ENCODE peak calls at places on chromosome 5, in four cellular contexts. Q, H, G and M are unnamed samples.

GRCh38 chr5:166772770-166773169 is 1518.7 kb upstream of the WWC1 start:
- ATAC-seq in Q (no peak), H (no peak), G (no peak), M (peak; percentile 68)

GRCh38 chr5:101364469-101364868 is 461.4 kb upstream of the ST8SIA4 start:
- ATAC-seq in Q (no peak), H (no peak), G (no peak), M (peak; percentile 28)

GRCh38 chr5:8229551-8229950 is 360.6 kb downstream of the MTRR start:
- ATAC-seq in Q (no peak), H (no peak), G (no peak), M (no peak)

GRCh38 chr5:87499478-87500410 is 87.0 kb upstream of the CCNH start:
- ATAC-seq in Q (no peak), H (no peak), G (no peak), M (no peak)

GRCh38 chr5:67026278-67026677 is 170.3 kb downstream of the CD180 start:
- ATAC-seq in Q (no peak), H (no peak), G (no peak), M (no peak)

GRCh38 chr5:68458416-68458815 is 242.9 kb downstream of the PIK3R1 start:
- ATAC-seq in Q (peak; percentile 36), H (peak; percentile 62), G (no peak), M (no peak)

GRCh38 chr5:88976914-88977313 is 93.9 kb upstream of the MEF2C start:
- ATAC-seq in Q (no peak), H (no peak), G (no peak), M (no peak)

GRCh38 chr5:31768046-31768445 is 129.1 kb downstream of the PDZD2 start:
- ATAC-seq in Q (no peak), H (no peak), G (no peak), M (peak; percentile 54)

GRCh38 chr5:10319202-10319851 is 11.6 kb upstream of the CMBL start:
- ATAC-seq in Q (no peak), H (no peak), G (peak; percentile 88), M (peak; percentile 39)

GRCh38 chr5:169354263-169354662 is 53.3 kb upstream of the SLIT3 start:
- ATAC-seq in Q (no peak), H (no peak), G (no peak), M (no peak)

GRCh38 chr5:6473284-6473683 is 24.6 kb downstream of the UBE2QL1 start:
- ATAC-seq in Q (no peak), H (no peak), G (no peak), M (no peak)

GRCh38 chr5:68295772-68296171 is 80.2 kb downstream of the PIK3R1 start:
- ATAC-seq in Q (no peak), H (no peak), G (no peak), M (no peak)

GRCh38 chr5:149147673-149148072 is 6.4 kb downstream of the ABLIM3 start:
- ATAC-seq in Q (no peak), H (no peak), G (no peak), M (no peak)

GRCh38 chr5:40605295-40605958 is 74.3 kb upstream of the PTGER4 start:
- ATAC-seq in Q (peak; percentile 63), H (peak; percentile 49), G (no peak), M (no peak)

GRCh38 chr5:131957721-131958483 is 12.4 kb upstream of the MEIKIN start:
- ATAC-seq in Q (no peak), H (no peak), G (no peak), M (no peak)

GRCh38 chr5:65018763-65019162 is 250.0 kb downstream of the CWC27 start:
- ATAC-seq in Q (no peak), H (no peak), G (no peak), M (no peak)

GRCh38 chr5:53123702-53124101 is 14.1 kb upstream of the MOCS2 start:
- ATAC-seq in Q (no peak), H (no peak), G (no peak), M (no peak)

GRCh38 chr5:81268797-81269196 is 32.6 kb upstream of the ZCCHC9 start:
- ATAC-seq in Q (no peak), H (no peak), G (no peak), M (no peak)

GRCh38 chr5:35339616-35340100 is 109.4 kb upstream of the PRLR start:
- ATAC-seq in Q (no peak), H (no peak), G (no peak), M (no peak)

GRCh38 chr5:151483176-151483575 is 35.8 kb downstream of the SLC36A1 start:
- ATAC-seq in Q (peak; percentile 81), H (no peak), G (no peak), M (peak; percentile 77)

GRCh38 chr5:147170603-147171002 is 64.2 kb upstream of the STK32A start:
- ATAC-seq in Q (no peak), H (no peak), G (no peak), M (no peak)

GRCh38 chr5:77280036-77280435 is 69.6 kb downstream of the PDE8B start:
- ATAC-seq in Q (no peak), H (no peak), G (no peak), M (no peak)

GRCh38 chr5:149211566-149211965 is 60.1 kb upstream of the AFAP1L1 start:
- ATAC-seq in Q (no peak), H (no peak), G (no peak), M (no peak)

GRCh38 chr5:171308453-171309275 is at the start of gene TLX3:
- ATAC-seq in Q (no peak), H (no peak), G (no peak), M (no peak)

GRCh38 chr5:72956324-72957140 is 691 bp downstream of the FCHO2 start:
- ATAC-seq in Q (peak; percentile 30), H (peak; percentile 39), G (peak; percentile 53), M (peak; percentile 54)

GRCh38 chr5:168443950-168444700 is 42.1 kb upstream of the RARS1 start:
- ATAC-seq in Q (no peak), H (no peak), G (no peak), M (no peak)

GRCh38 chr5:54761213-54761701 is 224.1 kb downstream of the ESM1 start:
- ATAC-seq in Q (no peak), H (no peak), G (no peak), M (peak; percentile 88)

GRCh38 chr5:40606077-40606765 is 73.5 kb upstream of the PTGER4 start:
- ATAC-seq in Q (no peak), H (no peak), G (no peak), M (no peak)

GRCh38 chr5:102850503-102850902 is 95.4 kb downstream of the PAM start:
- ATAC-seq in Q (no peak), H (no peak), G (no peak), M (no peak)

GRCh38 chr5:14149672-14150053 is 6.5 kb downstream of the TRIO start:
- ATAC-seq in Q (no peak), H (no peak), G (no peak), M (no peak)
- H3K4me1 ChIP-seq in Q (no peaks in the 10 kb centered on the region), H (peaks cover 5% of the 10 kb centered on the region), G (peaks cover 5% of the 10 kb centered on the region), M (peaks cover 13% of the 10 kb centered on the region)

DNA sequence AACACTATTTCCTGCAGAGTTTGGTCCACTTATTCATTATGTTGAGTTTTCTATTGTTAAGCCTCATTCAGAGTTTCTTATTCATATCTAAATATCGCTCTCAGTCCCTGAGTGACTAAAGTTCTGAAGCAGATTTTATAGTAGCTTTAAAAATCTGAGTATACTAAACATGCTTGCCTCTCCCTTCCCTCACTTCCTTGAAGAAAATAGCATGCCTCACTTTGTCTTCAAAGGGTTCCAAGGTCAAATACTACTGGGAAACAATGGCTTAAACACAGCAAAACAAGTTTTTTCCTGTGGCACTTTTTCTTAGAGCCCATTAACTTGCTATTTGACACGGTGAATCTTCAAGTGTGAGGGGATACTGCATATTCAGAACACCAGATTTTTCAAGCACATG is 41.1 kb upstream of the DAB2 start:
- ATAC-seq in Q (no peak), H (no peak), G (no peak), M (no peak)
- H3K4me1 ChIP-seq in Q (peaks cover 5% of the 10 kb centered on the region), H (no peaks in the 10 kb centered on the region), G (no peaks in the 10 kb centered on the region), M (no peaks in the 10 kb centered on the region)

GRCh38 chr5:172455087-172455381 is 709 bp upstream of the SH3PXD2B start:
- ATAC-seq in Q (no peak), H (no peak), G (no peak), M (no peak)

GRCh38 chr5:172454355-172455086 is at the start of gene SH3PXD2B:
- ATAC-seq in Q (peak; percentile 73), H (peak; percentile 82), G (peak; percentile 82), M (peak; percentile 63)

GRCh38 chr5:172453986-172454354 is 355 bp downstream of the SH3PXD2B start:
- ATAC-seq in Q (no peak), H (peak; percentile 26), G (no peak), M (peak; percentile 30)

GRCh38 chr5:172456076-172456800 is 1.9 kb upstream of the SH3PXD2B start:
- ATAC-seq in Q (no peak), H (no peak), G (no peak), M (no peak)

DNA sequence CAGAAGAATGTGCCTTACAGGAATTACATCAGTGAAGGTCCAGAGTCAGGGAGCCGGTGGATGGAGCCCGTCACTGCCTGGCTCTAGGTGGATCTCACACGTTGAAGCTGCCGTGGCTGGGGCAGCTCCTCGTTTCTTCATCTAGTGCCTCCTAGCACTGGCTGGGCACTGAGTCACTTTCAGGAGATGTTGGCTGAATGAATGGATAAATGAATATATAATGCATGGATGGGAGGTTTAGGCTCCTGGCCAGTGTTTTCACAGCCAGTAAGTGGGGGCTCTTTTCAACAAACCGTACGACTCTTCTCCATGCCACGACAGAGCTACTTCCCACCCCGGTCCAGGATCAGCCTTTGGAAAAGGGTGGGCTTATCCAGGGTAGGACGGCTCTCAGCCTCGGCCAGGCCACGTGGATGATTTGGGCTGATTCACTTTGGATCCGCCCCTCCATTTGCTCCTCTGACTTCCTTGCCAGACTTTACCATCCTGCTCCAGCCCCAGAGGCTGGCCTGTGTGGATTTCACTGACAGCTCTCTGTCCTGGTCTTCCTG is 1.3 kb upstream of the SH3PXD2B start:
- ATAC-seq in Q (no peak), H (no peak), G (no peak), M (peak; percentile 20)
- H3K4me1 ChIP-seq in Q (no peaks in the 10 kb centered on the region), H (peaks cover 5% of the 10 kb centered on the region), G (peaks cover 12% of the 10 kb centered on the region), M (peaks cover 8% of the 10 kb centered on the region)

GRCh38 chr5:57184322-57184721 is 10.5 kb downstream of the GPBP1 start:
- ATAC-seq in Q (no peak), H (no peak), G (peak; percentile 32), M (no peak)
- H3K4me1 ChIP-seq in Q (peaks cover 61% of the 10 kb centered on the region), H (peaks cover 85% of the 10 kb centered on the region), G (peaks cover 16% of the 10 kb centered on the region), M (peaks cover 43% of the 10 kb centered on the region)

DNA sequence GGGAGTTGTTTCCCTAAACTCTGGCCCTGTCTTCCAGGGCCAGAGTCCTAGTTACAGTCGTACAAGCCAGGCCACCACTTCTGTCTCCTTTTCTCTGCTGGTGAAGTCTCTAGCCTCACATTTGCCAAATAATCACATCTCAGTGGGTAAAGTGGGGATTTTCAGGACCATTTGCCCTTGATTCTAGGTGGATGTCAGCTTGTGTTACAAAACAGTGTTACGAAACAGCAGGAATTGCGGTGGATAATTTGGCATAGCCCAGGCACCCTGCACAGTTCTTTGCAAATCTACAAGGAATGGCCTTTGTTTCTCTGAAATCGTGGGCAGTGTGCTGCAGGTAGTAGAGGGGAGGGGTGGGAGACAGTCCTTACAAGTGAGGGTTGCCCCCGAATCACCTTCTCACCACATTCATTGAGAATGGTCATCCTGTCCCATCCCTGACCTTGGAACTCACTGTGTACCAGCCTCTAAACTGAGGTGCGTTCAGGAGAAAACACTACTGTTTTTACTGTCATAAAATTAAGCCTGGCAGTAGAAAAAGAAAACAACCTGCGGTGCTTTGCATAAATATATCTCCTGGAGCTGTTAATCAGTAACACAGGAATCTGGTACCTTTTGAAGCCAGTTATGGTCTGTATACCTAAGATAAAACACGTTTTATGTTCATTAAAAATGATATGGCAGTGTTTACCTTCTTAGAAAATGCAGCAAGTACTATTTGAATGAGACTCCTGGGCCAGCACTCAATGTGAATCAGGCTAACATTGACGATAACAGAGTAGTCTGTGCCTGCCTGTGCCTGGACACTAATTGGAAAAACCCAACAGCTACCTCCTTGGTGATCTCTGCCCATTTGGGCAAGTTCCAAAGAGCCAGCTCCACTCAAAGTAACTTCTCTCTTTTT is 44.3 kb downstream of the CYSTM1 start:
- ATAC-seq in Q (no peak), H (no peak), G (no peak), M (no peak)
- H3K4me1 ChIP-seq in Q (no peaks in the 10 kb centered on the region), H (no peaks in the 10 kb centered on the region), G (peaks cover 44% of the 10 kb centered on the region), M (peaks cover 61% of the 10 kb centered on the region)

GRCh38 chr5:79806741-79807140 is 117.1 kb downstream of the CMYA5 start:
- ATAC-seq in Q (no peak), H (no peak), G (no peak), M (no peak)
- H3K4me1 ChIP-seq in Q (no peaks in the 10 kb centered on the region), H (no peaks in the 10 kb centered on the region), G (peaks cover 9% of the 10 kb centered on the region), M (no peaks in the 10 kb centered on the region)